ENCODE peak calls at places on chromosomes 5 and 9, in seven cellular contexts. J is GM12878, S is A549, E is IMR-90, N is HepG2, P is K562, D is SK-N-SH. V is an unnamed sample.

GRCh38 chr5:180180198-180180820 is 28.7 kb downstream of the RASGEF1C start:
- DNase-seq in E (no peak), D (no peak), P (no peak), S (no peak), N (no peak), J (no peak), V (no peak)

GRCh38 chr5:30501065-30501464 is 692.4 kb upstream of the CDH6 start:
- DNase-seq in S (no peak), N (peak), J (no peak), P (no peak), D (no peak), E (no peak), V (no peak)

GRCh38 chr9:93415176-93415690 is 36.3 kb upstream of the FAM120A start:
- DNase-seq in E (no peak), D (no peak), P (no peak), J (no peak), S (no peak), N (no peak), V (no peak)

GRCh38 chr5:151023047-151023615 is 2.7 kb downstream of the GPX3 start:
- DNase-seq in P (peak), N (no peak), S (no peak), J (no peak), D (no peak), E (peak), V (no peak)

GRCh38 chr9:124281934-124282351 is 24.2 kb downstream of the NEK6 start:
- DNase-seq in E (no peak), P (no peak), S (no peak), J (no peak), D (no peak), N (peak), V (no peak)

GRCh38 chr9:88733651-88734470 is 198.9 kb downstream of the NXNL2 start:
- DNase-seq in P (no peak), D (no peak), N (no peak), J (no peak), E (peak), S (no peak), V (no peak)

GRCh38 chr5:96609369-96609768 is 52.8 kb upstream of the CAST start:
- DNase-seq in D (no peak), J (no peak), P (no peak), S (no peak), E (no peak), N (no peak), V (no peak)

GRCh38 chr9:129838707-129839259 is 3.5 kb downstream of the USP20 start:
- DNase-seq in S (no peak), J (no peak), P (peak), D (no peak), N (no peak), E (peak), V (no peak)

GRCh38 chr5:173497685-173498084 is 118.8 kb downstream of the BOD1 start:
- DNase-seq in S (no peak), E (no peak), N (no peak), D (no peak), J (no peak), P (peak), V (peak)

GRCh38 chr5:63963080-63963735 is 963 bp upstream of the HTR1A start:
- DNase-seq in N (peak), S (peak), J (peak), P (peak), D (peak), E (peak), V (peak)

GRCh38 chr5:123626051-123626450 is 114.1 kb downstream of the CSNK1G3 start:
- DNase-seq in E (no peak), D (no peak), N (no peak), P (no peak), J (no peak), S (no peak), V (no peak)

GRCh38 chr5:97968346-97968745 is 785.3 kb upstream of the RIOK2 start:
- DNase-seq in D (no peak), E (peak), P (no peak), N (no peak), J (no peak), S (no peak), V (no peak)

GRCh38 chr5:109900911-109901627 is 211.3 kb downstream of the MAN2A1 start:
- DNase-seq in N (peak), E (no peak), D (no peak), J (no peak), S (no peak), P (no peak), V (no peak)

GRCh38 chr5:16713386-16713928 is 96.7 kb upstream of the RETREG1 start:
- DNase-seq in J (no peak), E (peak), P (no peak), N (no peak), S (no peak), D (peak), V (no peak)

GRCh38 chr9:76510041-76510440 is 51.1 kb downstream of the GCNT1 start:
- DNase-seq in E (peak), P (no peak), S (no peak), D (no peak), J (no peak), N (no peak), V (no peak)

GRCh38 chr5:97629281-97629680 is 446.2 kb upstream of the RIOK2 start:
- DNase-seq in S (no peak), N (no peak), P (no peak), D (no peak), E (peak), J (no peak), V (no peak)

GRCh38 chr9:132404228-132404881 is 2.3 kb downstream of the TTF1 start:
- DNase-seq in S (no peak), E (no peak), D (no peak), P (no peak), N (no peak), J (no peak), V (no peak)

GRCh38 chr5:115418788-115419187 is 122.3 kb upstream of the CCDC112 start:
- DNase-seq in D (no peak), E (no peak), P (no peak), S (no peak), N (no peak), J (no peak), V (no peak)

GRCh38 chr5:167230414-167230813 is 1061.0 kb upstream of the WWC1 start:
- DNase-seq in S (no peak), J (no peak), E (no peak), P (no peak), D (no peak), N (no peak), V (no peak)

GRCh38 chr9:86766912-86767311 is 180.4 kb downstream of the GAS1 start:
- DNase-seq in D (no peak), E (peak), P (no peak), J (no peak), N (peak), S (no peak), V (no peak)
- TF ChIP-seq RFX5 in D (no peak), E (no peak), P (no peak), J (no peak), N (no peak), S (no peak), V (no peak)

GRCh38 chr5:160852049-160852448 is at the start of gene ATP10B:
- DNase-seq in E (no peak), D (no peak), J (no peak), N (no peak), P (no peak), S (no peak), V (no peak)
- TF ChIP-seq RFX5 in E (no peak), D (no peak), J (no peak), N (no peak), P (no peak), S (no peak), V (no peak)

DNA sequence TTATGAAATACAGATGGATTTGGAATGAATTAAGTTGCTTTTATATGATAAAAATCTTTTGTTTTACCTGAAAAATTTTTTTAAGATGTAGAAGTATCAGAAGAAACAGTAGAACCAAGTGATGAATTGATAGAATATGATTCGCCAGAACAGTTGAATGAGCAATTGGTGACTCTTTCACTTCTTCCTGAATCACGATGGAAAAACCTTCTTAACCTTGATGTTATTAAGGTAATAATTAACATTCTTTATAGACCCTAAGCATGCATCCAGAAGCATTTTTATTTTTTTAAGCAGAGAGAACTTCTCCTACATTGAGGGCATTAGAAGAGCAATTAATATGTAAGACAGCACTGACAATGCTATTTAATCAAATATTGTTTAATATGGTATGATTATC is 28.8 kb downstream of the WDR36 start:
- DNase-seq in P (no peak), N (no peak), J (no peak), S (no peak), D (no peak), E (no peak), V (no peak)
- TF ChIP-seq RFX5 in P (no peak), N (no peak), J (no peak), S (no peak), D (no peak), E (no peak), V (no peak)

DNA sequence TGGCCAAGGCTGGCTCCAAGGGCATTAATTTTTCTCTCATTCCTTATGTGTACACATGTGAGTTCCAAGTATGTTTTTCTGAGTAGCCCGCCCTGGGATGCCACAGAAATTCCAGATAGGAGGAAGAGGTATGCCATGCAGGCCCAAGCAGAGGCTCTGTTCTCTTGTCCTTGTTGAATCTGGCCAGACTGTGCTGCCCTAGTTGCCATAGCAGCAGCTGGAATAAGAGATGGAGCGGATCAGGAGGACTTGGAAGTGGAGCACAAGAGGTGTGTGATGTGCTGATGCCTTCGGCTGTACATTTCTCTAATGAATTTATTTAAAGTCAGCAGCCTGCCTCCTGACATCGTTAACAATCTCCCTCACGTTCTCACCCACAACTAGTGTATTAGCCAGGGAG is 235.6 kb upstream of the RPS23 start:
- DNase-seq in D (peak), S (no peak), J (no peak), E (no peak), P (no peak), N (no peak), V (no peak)
- TF ChIP-seq RFX5 in D (no peak), S (no peak), J (no peak), E (no peak), P (no peak), N (no peak), V (no peak)

DNA sequence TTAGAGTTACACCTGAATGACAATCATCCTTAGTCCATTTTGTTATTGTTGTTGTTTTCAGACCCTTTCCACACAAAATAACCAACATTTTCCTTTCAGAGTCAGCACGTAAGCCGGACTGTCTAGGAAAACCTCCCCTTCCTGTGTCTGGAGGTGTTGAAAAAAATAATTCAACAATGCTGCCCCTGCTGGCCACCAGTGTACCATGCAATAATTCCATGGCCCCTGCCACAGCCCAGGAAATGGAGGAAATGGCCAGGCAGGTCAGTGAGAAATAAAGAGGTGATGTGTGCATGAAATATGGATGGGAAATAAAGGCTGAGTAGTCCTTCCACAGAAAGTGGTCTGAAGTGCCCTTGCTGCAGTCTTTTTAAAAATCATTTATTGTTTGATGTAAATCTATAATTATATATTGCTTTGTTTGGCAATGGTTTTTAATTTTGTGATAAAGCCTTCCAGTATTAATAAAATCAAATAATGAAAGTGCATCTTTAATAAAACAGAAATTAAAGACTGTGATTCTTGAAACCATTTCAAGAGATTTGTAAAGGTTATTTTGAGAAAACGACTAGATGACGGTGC is 152.8 kb upstream of the PAPPA start:
- DNase-seq in S (no peak), D (peak), N (peak), J (no peak), P (peak), E (no peak), V (no peak)
- TF ChIP-seq RFX5 in S (no peak), D (no peak), N (no peak), J (no peak), P (no peak), E (no peak), V (no peak)

V was measured in H1.